ENCODE peak calls at places on chromosomes 4 and X, in nine cellular contexts. D is fibroblast of lung, K is stomach, J is right lobe of liver, P is neural progenitor cell, U is aorta, Y is thoracic aorta, A is NT2/D1, X is suprapubic skin. N is an unnamed sample. For H3K4me1, the result is how much of the 10 kb centered on the place peaks cover.

GRCh38 chr4:103050736-103051436 is 25.7 kb downstream of the SLC9B2 start:
- DNase-seq in D (no peak), K (no peak), J (no peak), P (no peak), U (no peak), Y (no peak), A (no peak), X (no peak), N (no peak)

GRCh38 chrX:150199803-150200202 is 163.3 kb upstream of the MAMLD1 start:
- DNase-seq in D (no peak), K (no peak), J (no peak), P (no peak), U (no peak), Y (no peak), A (no peak), X (no peak), N (no peak)

GRCh38 chr4:105184316-105184988 is 37.8 kb downstream of the TET2 start:
- DNase-seq in D (no peak), K (no peak), J (no peak), P (no peak), U (no peak), Y (no peak), A (no peak), X (no peak), N (no peak)

GRCh38 chr4:138650917-138651564 is 364.5 kb upstream of the NOCT start:
- DNase-seq in D (peak), K (no peak), J (no peak), P (no peak), U (no peak), Y (no peak), A (no peak), X (no peak), N (no peak)

GRCh38 chr4:140839396-140839795 is 83.2 kb upstream of the TBC1D9 start:
- DNase-seq in D (no peak), K (no peak), J (no peak), P (peak), U (no peak), Y (no peak), A (no peak), X (no peak), N (no peak)

GRCh38 chr4:55396305-55397023 is 707 bp downstream of the TMEM165 start:
- DNase-seq in D (peak), K (peak), J (peak), P (peak), U (peak), Y (no peak), A (peak), X (no peak), N (peak)

GRCh38 chr4:109947918-109948317 is 35.2 kb downstream of the EGF start:
- DNase-seq in D (no peak), K (no peak), J (no peak), P (no peak), U (no peak), Y (no peak), A (no peak), X (no peak), N (no peak)

GRCh38 chr4:184851200-184851541 is 25.4 kb upstream of the ACSL1 start:
- DNase-seq in D (no peak), K (no peak), J (no peak), P (no peak), U (no peak), Y (no peak), A (no peak), X (no peak), N (no peak)

GRCh38 chr4:158949094-158949493 is 153.8 kb upstream of the RAPGEF2 start:
- DNase-seq in D (peak), K (no peak), J (no peak), P (no peak), U (no peak), Y (no peak), A (no peak), X (no peak), N (no peak)

GRCh38 chr4:8592366-8593267 is at the start of gene CPZ:
- DNase-seq in D (peak), K (no peak), J (no peak), P (peak), U (peak), Y (no peak), A (peak), X (no peak), N (no peak)

GRCh38 chr4:52866734-52867133 is 4.6 kb downstream of the RASL11B start:
- DNase-seq in D (no peak), K (no peak), J (no peak), P (no peak), U (no peak), Y (no peak), A (no peak), X (no peak), N (no peak)

GRCh38 chr4:164287173-164287572 is 466.8 kb upstream of the SMIM31 start:
- DNase-seq in D (no peak), K (no peak), J (no peak), P (no peak), U (no peak), Y (no peak), A (no peak), X (no peak), N (no peak)

GRCh38 chrX:149867488-149867887 is 13.5 kb upstream of the MAGEA8 start:
- DNase-seq in D (no peak), K (no peak), J (no peak), P (no peak), U (no peak), Y (no peak), A (no peak), X (no peak), N (no peak)

GRCh38 chrX:117743469-117744251 is 372.9 kb downstream of the KLHL13 start:
- DNase-seq in D (no peak), K (no peak), J (peak), P (peak), U (no peak), Y (no peak), A (peak), X (no peak), N (peak)

GRCh38 chrX:64977830-64978229 is 1.6 kb upstream of the ZC4H2 start:
- DNase-seq in D (no peak), K (no peak), J (no peak), P (no peak), U (no peak), Y (no peak), A (no peak), X (no peak), N (no peak)

GRCh38 chr4:153467897-153468262 is 1.7 kb downstream of the TMEM131L start:
- DNase-seq in D (peak), K (no peak), J (no peak), P (no peak), U (no peak), Y (no peak), A (no peak), X (no peak), N (no peak)

GRCh38 chr4:74874785-74875367 is 58.0 kb upstream of the PARM1 start:
- DNase-seq in D (peak), K (peak), J (no peak), P (peak), U (no peak), Y (no peak), A (peak), X (no peak), N (peak)

GRCh38 chr4:69977582-69977981 is 12.1 kb upstream of the CSN2 start:
- DNase-seq in D (peak), K (no peak), J (no peak), P (no peak), U (no peak), Y (no peak), A (no peak), X (no peak), N (no peak)

GRCh38 chr4:6937201-6937600 is 27.6 kb downstream of the TBC1D14 start:
- DNase-seq in D (no peak), K (no peak), J (no peak), P (no peak), U (no peak), Y (no peak), A (no peak), X (no peak), N (no peak)

GRCh38 chr4:6937748-6938147 is 28.1 kb downstream of the TBC1D14 start:
- DNase-seq in D (no peak), K (no peak), J (no peak), P (no peak), U (no peak), Y (no peak), A (no peak), X (no peak), N (no peak)

GRCh38 chr4:6939761-6940743 is 30.4 kb downstream of the TBC1D14 start:
- DNase-seq in D (no peak), K (no peak), J (no peak), P (peak), U (no peak), Y (no peak), A (no peak), X (no peak), N (no peak)

GRCh38 chr4:6938758-6939201 is 29.2 kb downstream of the TBC1D14 start:
- DNase-seq in D (no peak), K (no peak), J (no peak), P (no peak), U (no peak), Y (no peak), A (no peak), X (no peak), N (no peak)

DNA sequence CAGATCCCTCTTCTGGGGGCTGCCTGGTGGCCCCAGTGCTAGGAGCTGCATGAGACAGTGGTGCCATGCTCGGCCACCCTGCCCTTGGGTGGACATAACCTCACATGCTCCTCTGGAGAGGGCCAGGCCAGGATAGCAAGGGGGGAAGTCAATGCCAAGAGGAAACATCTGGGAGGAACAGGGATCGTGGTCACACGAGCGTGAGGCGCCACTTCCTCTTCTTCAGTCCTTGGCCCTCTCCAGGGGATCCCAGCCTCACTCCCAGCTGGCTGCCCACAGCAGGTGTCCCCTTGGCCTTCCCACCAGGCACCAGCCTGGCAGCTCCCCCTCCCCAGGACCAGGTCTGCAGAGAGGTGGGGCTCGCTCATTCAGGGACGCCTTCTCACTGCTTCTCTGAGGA is 28.6 kb downstream of the TBC1D14 start:
- DNase-seq in D (no peak), K (no peak), J (peak), P (no peak), U (no peak), Y (no peak), A (no peak), X (no peak), N (no peak)
- H3K4me1 ChIP-seq in D (under half), K (half or more), J (under half), P (under half), U (under half), Y (under half), A (under half), X (under half), N (under half)

GRCh38 chr4:92251711-92252110 is 52.1 kb upstream of the GRID2 start:
- DNase-seq in D (no peak), K (no peak), J (no peak), P (no peak), U (no peak), Y (no peak), A (no peak), X (no peak), N (no peak)

GRCh38 chr4:92254767-92255442 is 48.9 kb upstream of the GRID2 start:
- DNase-seq in D (no peak), K (no peak), J (no peak), P (no peak), U (no peak), Y (no peak), A (no peak), X (no peak), N (no peak)

GRCh38 chr4:92253550-92253949 is 50.2 kb upstream of the GRID2 start:
- DNase-seq in D (no peak), K (no peak), J (no peak), P (no peak), U (no peak), Y (no peak), A (no peak), X (no peak), N (no peak)

GRCh38 chr4:92253986-92254671 is 49.6 kb upstream of the GRID2 start:
- DNase-seq in D (no peak), K (no peak), J (no peak), P (no peak), U (no peak), Y (no peak), A (no peak), X (no peak), N (no peak)

GRCh38 chr4:92252846-92253245 is 50.9 kb upstream of the GRID2 start:
- DNase-seq in D (no peak), K (no peak), J (no peak), P (no peak), U (no peak), Y (no peak), A (no peak), X (no peak), N (no peak)
- H3K4me1 ChIP-seq in D (under half), K (under half), J (under half), P (under half), U (under half), Y (under half), A (under half), X (under half), N (under half)

GRCh38 chr4:139756391-139757180 is 91.0 kb downstream of the MGST2 start:
- DNase-seq in D (no peak), K (no peak), J (no peak), P (no peak), U (no peak), Y (no peak), A (no peak), X (no peak), N (no peak)
- H3K4me1 ChIP-seq in D (under half), K (under half), J (under half), P (under half), U (under half), Y (under half), A (under half), X (under half), N (under half)

GRCh38 chr4:15653430-15653829 is 1.7 kb downstream of the FBXL5 start:
- DNase-seq in D (no peak), K (no peak), J (no peak), P (no peak), U (no peak), Y (no peak), A (no peak), X (no peak), N (no peak)

GRCh38 chr4:15649914-15650545 is 5.1 kb downstream of the FBXL5 start:
- DNase-seq in D (peak), K (no peak), J (no peak), P (peak), U (no peak), Y (no peak), A (peak), X (no peak), N (peak)

GRCh38 chr4:15652191-15652590 is 3.0 kb downstream of the FBXL5 start:
- DNase-seq in D (no peak), K (no peak), J (no peak), P (no peak), U (no peak), Y (no peak), A (no peak), X (no peak), N (no peak)

GRCh38 chr4:15651682-15652081 is 3.5 kb downstream of the FBXL5 start:
- DNase-seq in D (peak), K (no peak), J (no peak), P (no peak), U (no peak), Y (no peak), A (no peak), X (no peak), N (no peak)

GRCh38 chr4:15648600-15648999 is 6.6 kb downstream of the FBXL5 start:
- DNase-seq in D (no peak), K (no peak), J (no peak), P (no peak), U (no peak), Y (no peak), A (no peak), X (no peak), N (no peak)
- H3K4me1 ChIP-seq in D (under half), K (half or more), J (under half), P (under half), U (under half), Y (half or more), A (under half), X (half or more), N (under half)

DNA sequence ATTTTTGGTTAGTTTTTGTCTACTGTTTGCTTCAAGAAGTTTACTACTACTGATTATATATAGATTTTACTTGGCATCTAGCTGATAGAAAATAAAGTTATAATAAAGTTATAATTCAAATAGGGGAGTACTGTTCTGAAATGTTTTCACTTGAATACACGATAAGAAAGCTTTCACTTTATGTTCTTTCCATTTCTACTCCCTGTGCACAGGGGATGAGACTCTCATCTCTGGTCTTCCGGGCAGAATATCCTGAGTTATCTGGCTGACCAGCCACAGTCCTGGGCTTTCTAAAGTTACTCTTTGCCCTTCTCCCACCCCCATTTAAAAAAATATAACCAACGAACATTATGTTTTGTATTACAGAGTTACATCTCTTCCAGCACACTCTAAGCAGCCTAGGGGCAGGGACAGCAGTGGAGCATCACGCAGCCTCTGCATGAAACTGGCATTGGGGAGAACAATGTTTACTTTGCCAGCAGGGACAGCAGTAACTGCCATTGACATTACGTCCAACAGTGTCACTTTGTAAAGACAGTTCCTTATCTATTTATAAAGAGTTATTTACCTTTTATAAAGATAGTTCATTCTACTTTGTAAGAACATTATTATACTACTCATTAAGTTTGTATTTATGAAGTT is 64.3 kb downstream of the METTL14 start:
- DNase-seq in D (no peak), K (no peak), J (peak), P (no peak), U (no peak), Y (no peak), A (no peak), X (no peak), N (no peak)
- H3K4me1 ChIP-seq in D (under half), K (half or more), J (under half), P (under half), U (under half), Y (under half), A (under half), X (under half), N (under half)

GRCh38 chr4:183185018-183185417 is 86.0 kb downstream of the WWC2 start:
- DNase-seq in D (no peak), K (no peak), J (no peak), P (no peak), U (no peak), Y (no peak), A (no peak), X (no peak), N (no peak)
- H3K4me1 ChIP-seq in D (under half), K (under half), J (under half), P (under half), U (under half), Y (under half), A (under half), X (under half), N (under half)

GRCh38 chr4:81816362-81816761 is 344.7 kb upstream of the RASGEF1B start:
- DNase-seq in D (no peak), K (no peak), J (no peak), P (no peak), U (no peak), Y (no peak), A (no peak), X (no peak), N (no peak)
- H3K4me1 ChIP-seq in D (under half), K (under half), J (under half), P (under half), U (under half), Y (under half), A (under half), X (under half), N (under half)

N was measured in HAP-1.